ENCODE peak calls at places on chromosomes 1 and 21, in seven cellular contexts. S is GM06990; E is C1 segment of cervical spinal cord; T is cardiac muscle cell; N is NCI-H1105 treated with DMSO at 0.1 percent for 48 hours; G is stimulated activated CD8-positive, alpha-beta memory T cell treated with anti-CD3 and anti-CD28 coated beads, Interleukin-15, amount 100 ng/mL, for 48 hours; F is activated CD8-positive, alpha-beta memory T cell treated with anti-CD3 and anti-CD28 coated beads, Interleukin-2, amount 10 ng/mL, durations not matched to agents 7 days and 5 days. Z is an unnamed sample.
A peak's percentile ranks its signal among the peaks of the same experiment; 100 is the strongest.

GRCh38 chr21:23601549-23601948 is 2005.7 kb downstream of the MRPL39 start:
- DNase-seq in N (peak; percentile 26), G (no peak), E (no peak), T (no peak), F (no peak), S (no peak), Z (no peak)

GRCh38 chr1:162213281-162213909 is 143.9 kb downstream of the NOS1AP start:
- DNase-seq in S (no peak), G (no peak), F (no peak), E (peak; percentile 52), T (peak; percentile 88), N (no peak), Z (no peak)

GRCh38 chr1:167175901-167176300 is 44.8 kb upstream of the POU2F1 start:
- DNase-seq in N (no peak), G (no peak), F (no peak), S (no peak), E (no peak), T (peak; percentile 10), Z (no peak)

GRCh38 chr1:32394890-32395415 is 712 bp upstream of the BSDC1 start:
- DNase-seq in F (no peak), N (no peak), T (peak; percentile 29), E (no peak), G (no peak), S (no peak), Z (no peak)

GRCh38 chr21:34123609-34124008 is 50.2 kb downstream of the MRPS6 start:
- DNase-seq in E (no peak), N (no peak), G (no peak), F (no peak), S (no peak), T (no peak), Z (no peak)

GRCh38 chr1:108565081-108565480 is 5.2 kb downstream of the EEIG2 start:
- DNase-seq in N (no peak), E (no peak), S (no peak), G (no peak), F (no peak), T (no peak), Z (no peak)

GRCh38 chr1:235013512-235013911 is 115.1 kb downstream of the TOMM20 start:
- DNase-seq in E (peak; percentile 19), N (no peak), G (no peak), S (no peak), F (no peak), T (no peak), Z (no peak)

GRCh38 chr1:1360511-1361169 is 2.3 kb upstream of the MXRA8 start:
- DNase-seq in E (no peak), N (no peak), F (no peak), G (no peak), T (peak; percentile 94), S (no peak), Z (no peak)

GRCh38 chr21:38756746-38757145 is 49.0 kb upstream of the ETS2 start:
- DNase-seq in F (no peak), G (no peak), N (no peak), E (no peak), S (no peak), T (peak; percentile 56), Z (no peak)

GRCh38 chr1:62333431-62333830 is 14.2 kb upstream of the KANK4 start:
- DNase-seq in F (peak; percentile 41), T (no peak), E (no peak), N (no peak), S (no peak), G (no peak), Z (no peak)

GRCh38 chr21:43273708-43274021 is 104.9 kb downstream of the CRYAA start:
- DNase-seq in N (no peak), F (no peak), T (no peak), E (no peak), G (no peak), S (no peak), Z (no peak)

GRCh38 chr1:197890936-197891335 is 11.5 kb upstream of the C1orf53 start:
- DNase-seq in E (no peak), T (no peak), N (no peak), S (no peak), G (no peak), F (no peak), Z (no peak)